ENCODE peak calls at places on chromosome 5, in four cellular contexts. One of them, this sample, is unnamed.

GRCh38 chr5:133797167-133797566 is 171.3 kb downstream of the C5orf15 start:
- DNase-seq in stimulated activated CD8-positive, alpha-beta memory T cell treated with anti-CD3 and anti-CD28 coated beads, Interleukin-12 subunit alpha, Interleukin-12 subunit beta, amount 100 ng/mL, for 1 hour: no peak
- DNase-seq in fibroblast of gingiva: no peak
- DNase-seq in C1 segment of cervical spinal cord: no peak
- DNase-seq in this sample: no peak

GRCh38 chr5:106205916-106206571 is 1464.7 kb downstream of the EFNA5 start:
- DNase-seq in stimulated activated CD8-positive, alpha-beta memory T cell treated with anti-CD3 and anti-CD28 coated beads, Interleukin-12 subunit alpha, Interleukin-12 subunit beta, amount 100 ng/mL, for 1 hour: no peak
- DNase-seq in fibroblast of gingiva: no peak
- DNase-seq in C1 segment of cervical spinal cord: no peak
- DNase-seq in this sample: no peak

GRCh38 chr5:80411589-80412219 is 3.8 kb downstream of the ZFYVE16 start:
- DNase-seq in stimulated activated CD8-positive, alpha-beta memory T cell treated with anti-CD3 and anti-CD28 coated beads, Interleukin-12 subunit alpha, Interleukin-12 subunit beta, amount 100 ng/mL, for 1 hour: no peak
- DNase-seq in fibroblast of gingiva: no peak
- DNase-seq in C1 segment of cervical spinal cord: no peak
- DNase-seq in this sample: no peak

GRCh38 chr5:179129607-179130071 is 69.5 kb downstream of the ZNF354C start:
- DNase-seq in stimulated activated CD8-positive, alpha-beta memory T cell treated with anti-CD3 and anti-CD28 coated beads, Interleukin-12 subunit alpha, Interleukin-12 subunit beta, amount 100 ng/mL, for 1 hour: no peak
- DNase-seq in fibroblast of gingiva: no peak
- DNase-seq in C1 segment of cervical spinal cord: no peak
- DNase-seq in this sample: no peak

GRCh38 chr5:61280205-61280604 is 51.9 kb upstream of the ZSWIM6 start:
- DNase-seq in stimulated activated CD8-positive, alpha-beta memory T cell treated with anti-CD3 and anti-CD28 coated beads, Interleukin-12 subunit alpha, Interleukin-12 subunit beta, amount 100 ng/mL, for 1 hour: no peak
- DNase-seq in fibroblast of gingiva: peak; percentile 48
- DNase-seq in C1 segment of cervical spinal cord: no peak
- DNase-seq in this sample: no peak

GRCh38 chr5:98106116-98107088 is 667.1 kb upstream of the RGMB start:
- DNase-seq in stimulated activated CD8-positive, alpha-beta memory T cell treated with anti-CD3 and anti-CD28 coated beads, Interleukin-12 subunit alpha, Interleukin-12 subunit beta, amount 100 ng/mL, for 1 hour: no peak
- DNase-seq in fibroblast of gingiva: peak; percentile 64
- DNase-seq in C1 segment of cervical spinal cord: no peak
- DNase-seq in this sample: no peak

GRCh38 chr5:68271124-68271523 is 55.6 kb downstream of the PIK3R1 start:
- DNase-seq in stimulated activated CD8-positive, alpha-beta memory T cell treated with anti-CD3 and anti-CD28 coated beads, Interleukin-12 subunit alpha, Interleukin-12 subunit beta, amount 100 ng/mL, for 1 hour: no peak
- DNase-seq in fibroblast of gingiva: no peak
- DNase-seq in C1 segment of cervical spinal cord: no peak
- DNase-seq in this sample: no peak

GRCh38 chr5:1681955-1682354 is 117.7 kb downstream of the MRPL36 start:
- DNase-seq in stimulated activated CD8-positive, alpha-beta memory T cell treated with anti-CD3 and anti-CD28 coated beads, Interleukin-12 subunit alpha, Interleukin-12 subunit beta, amount 100 ng/mL, for 1 hour: no peak
- DNase-seq in fibroblast of gingiva: no peak
- DNase-seq in C1 segment of cervical spinal cord: no peak
- DNase-seq in this sample: no peak

GRCh38 chr5:53790026-53790425 is 229.6 kb downstream of the NDUFS4 start:
- DNase-seq in stimulated activated CD8-positive, alpha-beta memory T cell treated with anti-CD3 and anti-CD28 coated beads, Interleukin-12 subunit alpha, Interleukin-12 subunit beta, amount 100 ng/mL, for 1 hour: no peak
- DNase-seq in fibroblast of gingiva: no peak
- DNase-seq in C1 segment of cervical spinal cord: no peak
- DNase-seq in this sample: no peak

GRCh38 chr5:90096415-90097081 is 313.0 kb downstream of the CETN3 start:
- DNase-seq in stimulated activated CD8-positive, alpha-beta memory T cell treated with anti-CD3 and anti-CD28 coated beads, Interleukin-12 subunit alpha, Interleukin-12 subunit beta, amount 100 ng/mL, for 1 hour: no peak
- DNase-seq in fibroblast of gingiva: no peak
- DNase-seq in C1 segment of cervical spinal cord: no peak
- DNase-seq in this sample: no peak

GRCh38 chr5:132788508-132788907 is 11.5 kb upstream of the SEPTIN8 start:
- DNase-seq in stimulated activated CD8-positive, alpha-beta memory T cell treated with anti-CD3 and anti-CD28 coated beads, Interleukin-12 subunit alpha, Interleukin-12 subunit beta, amount 100 ng/mL, for 1 hour: no peak
- DNase-seq in fibroblast of gingiva: no peak
- DNase-seq in C1 segment of cervical spinal cord: no peak
- DNase-seq in this sample: no peak

GRCh38 chr5:168654225-168654624 is 75.1 kb upstream of the PANK3 start:
- DNase-seq in stimulated activated CD8-positive, alpha-beta memory T cell treated with anti-CD3 and anti-CD28 coated beads, Interleukin-12 subunit alpha, Interleukin-12 subunit beta, amount 100 ng/mL, for 1 hour: no peak
- DNase-seq in fibroblast of gingiva: peak; percentile 94
- DNase-seq in C1 segment of cervical spinal cord: no peak
- DNase-seq in this sample: no peak

GRCh38 chr5:126610616-126611015 is 9.9 kb downstream of the PHAX start:
- DNase-seq in stimulated activated CD8-positive, alpha-beta memory T cell treated with anti-CD3 and anti-CD28 coated beads, Interleukin-12 subunit alpha, Interleukin-12 subunit beta, amount 100 ng/mL, for 1 hour: no peak
- DNase-seq in fibroblast of gingiva: no peak
- DNase-seq in C1 segment of cervical spinal cord: no peak
- DNase-seq in this sample: no peak

GRCh38 chr5:99122976-99123375 is 194.2 kb upstream of the CHD1 start:
- DNase-seq in stimulated activated CD8-positive, alpha-beta memory T cell treated with anti-CD3 and anti-CD28 coated beads, Interleukin-12 subunit alpha, Interleukin-12 subunit beta, amount 100 ng/mL, for 1 hour: no peak
- DNase-seq in fibroblast of gingiva: no peak
- DNase-seq in C1 segment of cervical spinal cord: no peak
- DNase-seq in this sample: no peak

GRCh38 chr5:58241383-58241782 is 218.5 kb downstream of the PLK2 start:
- DNase-seq in stimulated activated CD8-positive, alpha-beta memory T cell treated with anti-CD3 and anti-CD28 coated beads, Interleukin-12 subunit alpha, Interleukin-12 subunit beta, amount 100 ng/mL, for 1 hour: no peak
- DNase-seq in fibroblast of gingiva: no peak
- DNase-seq in C1 segment of cervical spinal cord: no peak
- DNase-seq in this sample: no peak

GRCh38 chr5:78908173-78908901 is 76.8 kb downstream of the ARSB start:
- DNase-seq in stimulated activated CD8-positive, alpha-beta memory T cell treated with anti-CD3 and anti-CD28 coated beads, Interleukin-12 subunit alpha, Interleukin-12 subunit beta, amount 100 ng/mL, for 1 hour: no peak
- DNase-seq in fibroblast of gingiva: peak; percentile 65
- DNase-seq in C1 segment of cervical spinal cord: no peak
- DNase-seq in this sample: peak; percentile 23

GRCh38 chr5:84764227-84764626 is 379.5 kb upstream of the EDIL3 start:
- DNase-seq in stimulated activated CD8-positive, alpha-beta memory T cell treated with anti-CD3 and anti-CD28 coated beads, Interleukin-12 subunit alpha, Interleukin-12 subunit beta, amount 100 ng/mL, for 1 hour: no peak
- DNase-seq in fibroblast of gingiva: no peak
- DNase-seq in C1 segment of cervical spinal cord: no peak
- DNase-seq in this sample: no peak

GRCh38 chr5:28748446-28748845 is 1710.1 kb upstream of the CDH9 start:
- DNase-seq in stimulated activated CD8-positive, alpha-beta memory T cell treated with anti-CD3 and anti-CD28 coated beads, Interleukin-12 subunit alpha, Interleukin-12 subunit beta, amount 100 ng/mL, for 1 hour: no peak
- DNase-seq in fibroblast of gingiva: no peak
- DNase-seq in C1 segment of cervical spinal cord: no peak
- DNase-seq in this sample: no peak

GRCh38 chr5:109739741-109740140 is 50.0 kb downstream of the MAN2A1 start:
- DNase-seq in stimulated activated CD8-positive, alpha-beta memory T cell treated with anti-CD3 and anti-CD28 coated beads, Interleukin-12 subunit alpha, Interleukin-12 subunit beta, amount 100 ng/mL, for 1 hour: no peak
- DNase-seq in fibroblast of gingiva: no peak
- DNase-seq in C1 segment of cervical spinal cord: no peak
- DNase-seq in this sample: no peak

GRCh38 chr5:175597718-175598117 is 60.2 kb upstream of the HRH2 start:
- DNase-seq in stimulated activated CD8-positive, alpha-beta memory T cell treated with anti-CD3 and anti-CD28 coated beads, Interleukin-12 subunit alpha, Interleukin-12 subunit beta, amount 100 ng/mL, for 1 hour: no peak
- DNase-seq in fibroblast of gingiva: no peak
- DNase-seq in C1 segment of cervical spinal cord: no peak
- DNase-seq in this sample: no peak

GRCh38 chr5:116524505-116524904 is 50.1 kb downstream of the SEMA6A start:
- DNase-seq in stimulated activated CD8-positive, alpha-beta memory T cell treated with anti-CD3 and anti-CD28 coated beads, Interleukin-12 subunit alpha, Interleukin-12 subunit beta, amount 100 ng/mL, for 1 hour: no peak
- DNase-seq in fibroblast of gingiva: no peak
- DNase-seq in C1 segment of cervical spinal cord: no peak
- DNase-seq in this sample: no peak

GRCh38 chr5:50583621-50584020 is 82.8 kb upstream of the PARP8 start:
- DNase-seq in stimulated activated CD8-positive, alpha-beta memory T cell treated with anti-CD3 and anti-CD28 coated beads, Interleukin-12 subunit alpha, Interleukin-12 subunit beta, amount 100 ng/mL, for 1 hour: no peak
- DNase-seq in fibroblast of gingiva: no peak
- DNase-seq in C1 segment of cervical spinal cord: no peak
- DNase-seq in this sample: no peak

GRCh38 chr5:142425286-142426065 is 100.7 kb upstream of the SPRY4 start:
- DNase-seq in stimulated activated CD8-positive, alpha-beta memory T cell treated with anti-CD3 and anti-CD28 coated beads, Interleukin-12 subunit alpha, Interleukin-12 subunit beta, amount 100 ng/mL, for 1 hour: no peak
- DNase-seq in fibroblast of gingiva: peak; percentile 49
- DNase-seq in C1 segment of cervical spinal cord: no peak
- DNase-seq in this sample: no peak

GRCh38 chr5:95439801-95440493 is 48.8 kb downstream of the FAM81B start:
- DNase-seq in stimulated activated CD8-positive, alpha-beta memory T cell treated with anti-CD3 and anti-CD28 coated beads, Interleukin-12 subunit alpha, Interleukin-12 subunit beta, amount 100 ng/mL, for 1 hour: no peak
- DNase-seq in fibroblast of gingiva: no peak
- DNase-seq in C1 segment of cervical spinal cord: no peak
- DNase-seq in this sample: no peak

GRCh38 chr5:180133971-180134508 is 62.5 kb upstream of the RNF130 start:
- DNase-seq in stimulated activated CD8-positive, alpha-beta memory T cell treated with anti-CD3 and anti-CD28 coated beads, Interleukin-12 subunit alpha, Interleukin-12 subunit beta, amount 100 ng/mL, for 1 hour: no peak
- DNase-seq in fibroblast of gingiva: no peak
- DNase-seq in C1 segment of cervical spinal cord: no peak
- DNase-seq in this sample: no peak

GRCh38 chr5:142770650-142771609 is 753 bp downstream of the ARHGAP26 start:
- DNase-seq in stimulated activated CD8-positive, alpha-beta memory T cell treated with anti-CD3 and anti-CD28 coated beads, Interleukin-12 subunit alpha, Interleukin-12 subunit beta, amount 100 ng/mL, for 1 hour: peak; percentile 36
- DNase-seq in fibroblast of gingiva: peak; percentile 29
- DNase-seq in C1 segment of cervical spinal cord: no peak
- DNase-seq in this sample: peak; percentile 35

GRCh38 chr5:77306531-77306930 is 96.1 kb downstream of the PDE8B start:
- DNase-seq in stimulated activated CD8-positive, alpha-beta memory T cell treated with anti-CD3 and anti-CD28 coated beads, Interleukin-12 subunit alpha, Interleukin-12 subunit beta, amount 100 ng/mL, for 1 hour: no peak
- DNase-seq in fibroblast of gingiva: no peak
- DNase-seq in C1 segment of cervical spinal cord: no peak
- DNase-seq in this sample: no peak

GRCh38 chr5:73968729-73969128 is 342.7 kb downstream of the ARHGEF28 start:
- DNase-seq in stimulated activated CD8-positive, alpha-beta memory T cell treated with anti-CD3 and anti-CD28 coated beads, Interleukin-12 subunit alpha, Interleukin-12 subunit beta, amount 100 ng/mL, for 1 hour: no peak
- DNase-seq in fibroblast of gingiva: no peak
- DNase-seq in C1 segment of cervical spinal cord: no peak
- DNase-seq in this sample: no peak

GRCh38 chr5:39437469-39437868 is 12.7 kb upstream of the DAB2 start:
- DNase-seq in stimulated activated CD8-positive, alpha-beta memory T cell treated with anti-CD3 and anti-CD28 coated beads, Interleukin-12 subunit alpha, Interleukin-12 subunit beta, amount 100 ng/mL, for 1 hour: no peak
- DNase-seq in fibroblast of gingiva: no peak
- DNase-seq in C1 segment of cervical spinal cord: no peak
- DNase-seq in this sample: no peak

GRCh38 chr5:32223972-32224608 is 50.0 kb upstream of the GOLPH3 start:
- DNase-seq in stimulated activated CD8-positive, alpha-beta memory T cell treated with anti-CD3 and anti-CD28 coated beads, Interleukin-12 subunit alpha, Interleukin-12 subunit beta, amount 100 ng/mL, for 1 hour: no peak
- DNase-seq in fibroblast of gingiva: peak; percentile 82
- DNase-seq in C1 segment of cervical spinal cord: no peak
- DNase-seq in this sample: no peak

GRCh38 chr5:67248703-67249589 is 52.3 kb upstream of the CD180 start:
- DNase-seq in stimulated activated CD8-positive, alpha-beta memory T cell treated with anti-CD3 and anti-CD28 coated beads, Interleukin-12 subunit alpha, Interleukin-12 subunit beta, amount 100 ng/mL, for 1 hour: no peak
- DNase-seq in fibroblast of gingiva: peak; percentile 75
- DNase-seq in C1 segment of cervical spinal cord: no peak
- DNase-seq in this sample: no peak

GRCh38 chr5:53253421-53253871 is 143.9 kb upstream of the MOCS2 start:
- DNase-seq in stimulated activated CD8-positive, alpha-beta memory T cell treated with anti-CD3 and anti-CD28 coated beads, Interleukin-12 subunit alpha, Interleukin-12 subunit beta, amount 100 ng/mL, for 1 hour: no peak
- DNase-seq in fibroblast of gingiva: peak; percentile 4
- DNase-seq in C1 segment of cervical spinal cord: no peak
- DNase-seq in this sample: no peak

GRCh38 chr5:77906806-77907205 is 130.7 kb upstream of the TBCA start:
- DNase-seq in stimulated activated CD8-positive, alpha-beta memory T cell treated with anti-CD3 and anti-CD28 coated beads, Interleukin-12 subunit alpha, Interleukin-12 subunit beta, amount 100 ng/mL, for 1 hour: no peak
- DNase-seq in fibroblast of gingiva: no peak
- DNase-seq in C1 segment of cervical spinal cord: no peak
- DNase-seq in this sample: no peak

GRCh38 chr5:141503699-141504098 is 14.8 kb downstream of the PCDHGC5 start:
- DNase-seq in stimulated activated CD8-positive, alpha-beta memory T cell treated with anti-CD3 and anti-CD28 coated beads, Interleukin-12 subunit alpha, Interleukin-12 subunit beta, amount 100 ng/mL, for 1 hour: no peak
- DNase-seq in fibroblast of gingiva: no peak
- DNase-seq in C1 segment of cervical spinal cord: no peak
- DNase-seq in this sample: no peak

GRCh38 chr5:53603009-53603687 is 42.7 kb downstream of the NDUFS4 start:
- DNase-seq in stimulated activated CD8-positive, alpha-beta memory T cell treated with anti-CD3 and anti-CD28 coated beads, Interleukin-12 subunit alpha, Interleukin-12 subunit beta, amount 100 ng/mL, for 1 hour: no peak
- DNase-seq in fibroblast of gingiva: no peak
- DNase-seq in C1 segment of cervical spinal cord: no peak
- DNase-seq in this sample: no peak